ENCODE peak calls at places on chromosomes 16 and 17, in seven cellular contexts. B is hepatocyte, J is prostate gland, S is A673, C is K562, X is mammary epithelial cell, W is neuronal stem cell. T is an unnamed sample.

GRCh38 chr17:82599674-82600661 is 48.3 kb downstream of the WDR45B start:
- DNase-seq in S (no peak), X (no peak), C (no peak), J (no peak), B (no peak), W (no peak), T (no peak)

GRCh38 chr16:853306-853705 is 52.8 kb upstream of the GNG13 start:
- DNase-seq in S (no peak), B (no peak), J (no peak), X (no peak), C (no peak), W (no peak), T (no peak)

GRCh38 chr17:65017375-65017774 is 39.2 kb downstream of the GNA13 start:
- DNase-seq in J (no peak), W (no peak), X (no peak), S (no peak), C (no peak), B (peak; percentile 30), T (no peak)

GRCh38 chr17:16470302-16470701 is 21.7 kb downstream of the LRRC75A start:
- DNase-seq in C (no peak), B (no peak), S (no peak), X (no peak), W (no peak), J (no peak), T (no peak)

GRCh38 chr17:45355087-45355486 is 38.3 kb upstream of the MAP3K14 start:
- DNase-seq in C (no peak), S (no peak), J (no peak), W (no peak), B (peak; percentile 41), X (no peak), T (no peak)

GRCh38 chr17:38877130-38877851 is 7.4 kb downstream of the LASP1 start:
- DNase-seq in J (no peak), X (no peak), B (no peak), S (peak; percentile 53), W (no peak), C (no peak), T (no peak)

GRCh38 chr16:12158428-12158827 is 181.9 kb downstream of the SNX29 start:
- DNase-seq in X (peak; percentile 83), S (no peak), C (no peak), B (no peak), J (no peak), W (no peak), T (no peak)

GRCh38 chr17:81346090-81346907 is 49.0 kb upstream of the BAHCC1 start:
- DNase-seq in S (peak; percentile 99), C (peak; percentile 98), J (peak; percentile 99), X (peak; percentile 94), B (peak; percentile 99), W (peak; percentile 98), T (peak; percentile 98)

GRCh38 chr16:89201467-89202377 is 1.4 kb upstream of the SLC22A31 start:
- DNase-seq in B (peak; percentile 95), X (peak; percentile 59), J (peak; percentile 89), S (peak; percentile 85), C (peak; percentile 99), W (peak; percentile 84), T (peak; percentile 67)

GRCh38 chr17:71496552-71496951 is 624.3 kb upstream of the SOX9 start:
- DNase-seq in B (no peak), C (no peak), J (no peak), S (no peak), X (no peak), W (no peak), T (no peak)

GRCh38 chr17:20091161-20092029 is 82.2 kb downstream of the SPECC1 start:
- DNase-seq in X (no peak), C (no peak), J (no peak), W (no peak), S (no peak), B (no peak), T (peak; percentile 29)

GRCh38 chr17:37614391-37614790 is 5.2 kb upstream of the SYNRG start:
- DNase-seq in C (no peak), W (no peak), B (no peak), S (no peak), J (no peak), X (peak; percentile 71), T (no peak)

GRCh38 chr16:67165121-67166034 is 833 bp downstream of the HSF4 start:
- DNase-seq in J (no peak), W (no peak), S (no peak), X (no peak), B (no peak), C (no peak), T (no peak)

GRCh38 chr16:67163164-67163902 is 1.2 kb upstream of the HSF4 start:
- DNase-seq in W (no peak), S (no peak), C (no peak), X (no peak), B (no peak), J (peak; percentile 56), T (no peak)

GRCh38 chr16:67166035-67166882 is 1.7 kb downstream of the HSF4 start:
- DNase-seq in W (no peak), S (no peak), X (no peak), B (no peak), J (no peak), C (no peak), T (no peak)

GRCh38 chr16:67163903-67164558 is 514 bp upstream of the HSF4 start:
- DNase-seq in J (no peak), S (no peak), W (no peak), X (no peak), C (no peak), B (no peak), T (no peak)

DNA sequence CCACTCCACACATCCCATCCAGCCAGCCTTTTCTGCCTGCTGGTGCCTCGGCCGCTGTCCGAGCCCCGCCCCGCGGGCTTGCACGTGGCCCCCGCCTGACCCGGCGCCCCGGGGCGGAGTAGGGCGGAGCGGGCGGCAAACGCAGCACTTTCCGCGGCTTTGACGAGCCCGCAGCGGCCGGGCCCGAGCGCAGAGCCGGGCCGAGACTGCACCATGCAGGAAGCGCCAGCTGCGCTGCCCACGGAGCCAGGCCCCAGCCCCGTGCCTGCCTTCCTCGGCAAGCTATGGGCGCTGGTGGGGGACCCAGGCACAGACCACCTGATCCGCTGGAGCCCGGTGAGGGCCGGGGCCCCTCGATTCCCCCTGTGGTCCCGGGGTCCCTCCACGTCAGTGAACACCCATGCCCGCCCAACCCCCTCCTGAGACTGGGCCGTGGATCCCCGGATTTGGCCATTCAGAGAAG is at the start of gene HSF4:
- DNase-seq in J (peak; percentile 34), W (no peak), C (peak; percentile 87), B (peak; percentile 59), X (no peak), S (no peak), T (peak; percentile 81)
- H3K4me1 ChIP-seq in J (peaks cover 30% of the 10 kb centered on the region), W (peaks cover 15% of the 10 kb centered on the region), C (peaks cover 84% of the 10 kb centered on the region), B (peaks cover 41% of the 10 kb centered on the region), X (peaks cover 12% of the 10 kb centered on the region), S (peaks cover 2% of the 10 kb centered on the region), T (peaks cover 50% of the 10 kb centered on the region)

DNA sequence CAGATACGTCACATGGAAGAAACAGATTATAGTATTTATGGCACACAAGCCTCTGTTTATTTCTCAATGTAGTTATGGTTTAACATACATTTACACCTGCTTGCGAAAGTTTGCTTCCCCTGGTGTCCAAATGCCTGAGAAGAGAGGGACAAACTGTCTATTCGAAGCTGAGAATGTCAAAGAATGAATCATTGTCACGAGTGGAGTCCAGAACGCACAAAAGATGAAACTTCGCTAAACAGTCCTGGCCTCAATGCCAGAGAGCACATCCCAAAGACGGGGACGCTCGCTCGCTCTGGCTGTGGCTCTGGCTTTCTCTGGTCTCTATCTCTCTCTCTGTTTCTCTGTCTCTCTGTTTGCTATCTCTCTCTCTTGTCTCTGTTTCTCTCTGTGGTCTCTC is 298.8 kb downstream of the FOXL1 start:
- DNase-seq in X (no peak), C (no peak), W (no peak), B (no peak), J (no peak), S (no peak), T (no peak)
- H3K4me1 ChIP-seq in X (no peaks in the 10 kb centered on the region), C (peaks cover 4% of the 10 kb centered on the region), W (peaks cover 9% of the 10 kb centered on the region), B (peaks cover 7% of the 10 kb centered on the region), J (no peaks in the 10 kb centered on the region), S (no peaks in the 10 kb centered on the region), T (no peaks in the 10 kb centered on the region)

GRCh38 chr16:4324479-4324868 is 8.6 kb downstream of the GLIS2 start:
- DNase-seq in J (no peak), B (no peak), C (no peak), S (no peak), W (no peak), X (no peak), T (no peak)

GRCh38 chr16:4327386-4327781 is 11.5 kb downstream of the GLIS2 start:
- DNase-seq in C (no peak), B (no peak), J (no peak), S (no peak), W (no peak), X (no peak), T (no peak)

GRCh38 chr16:4323071-4323844 is 7.4 kb downstream of the GLIS2 start:
- DNase-seq in W (no peak), B (peak; percentile 31), J (peak; percentile 48), S (no peak), C (no peak), X (no peak), T (no peak)

GRCh38 chr16:4323845-4324478 is 8.1 kb downstream of the GLIS2 start:
- DNase-seq in B (peak; percentile 89), X (no peak), C (peak; percentile 67), J (no peak), W (no peak), S (peak; percentile 48), T (peak; percentile 28)

GRCh38 chr16:4324871-4325740 is 9.2 kb downstream of the GLIS2 start:
- DNase-seq in X (no peak), S (no peak), B (no peak), J (no peak), C (no peak), W (no peak), T (no peak)
- H3K4me1 ChIP-seq in X (peaks cover 42% of the 10 kb centered on the region), S (peaks cover 18% of the 10 kb centered on the region), B (peaks cover 63% of the 10 kb centered on the region), J (peaks cover 16% of the 10 kb centered on the region), C (peaks cover 78% of the 10 kb centered on the region), W (peaks cover 14% of the 10 kb centered on the region), T (peaks cover 43% of the 10 kb centered on the region)

DNA sequence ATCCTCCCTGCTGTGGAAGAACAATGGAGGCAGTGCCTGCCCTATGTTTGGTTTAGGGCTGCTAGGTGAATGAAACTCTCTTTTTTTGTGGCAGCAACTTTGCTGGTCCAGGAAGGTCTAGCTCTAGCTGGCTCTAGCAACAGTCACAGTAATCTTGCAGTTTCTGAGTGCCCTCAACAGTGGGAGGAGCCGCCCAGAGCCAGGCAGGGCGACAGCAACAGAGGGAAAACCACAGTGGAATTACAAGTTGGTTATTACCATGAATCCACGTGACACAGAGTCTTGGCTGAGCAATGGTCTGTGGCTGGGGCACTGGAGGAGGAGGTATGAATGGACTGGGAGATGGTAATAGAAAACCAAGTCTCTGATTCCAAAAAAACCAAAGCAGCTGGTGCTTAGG is 10.3 kb downstream of the HSPB9 start:
- DNase-seq in W (no peak), J (peak; percentile 62), C (no peak), X (peak; percentile 83), B (no peak), S (no peak), T (peak; percentile 53)
- H3K4me1 ChIP-seq in W (no peaks in the 10 kb centered on the region), J (peaks cover 25% of the 10 kb centered on the region), C (peaks cover 8% of the 10 kb centered on the region), X (peaks cover 20% of the 10 kb centered on the region), B (peaks cover 29% of the 10 kb centered on the region), S (no peaks in the 10 kb centered on the region), T (peaks cover 87% of the 10 kb centered on the region)

DNA sequence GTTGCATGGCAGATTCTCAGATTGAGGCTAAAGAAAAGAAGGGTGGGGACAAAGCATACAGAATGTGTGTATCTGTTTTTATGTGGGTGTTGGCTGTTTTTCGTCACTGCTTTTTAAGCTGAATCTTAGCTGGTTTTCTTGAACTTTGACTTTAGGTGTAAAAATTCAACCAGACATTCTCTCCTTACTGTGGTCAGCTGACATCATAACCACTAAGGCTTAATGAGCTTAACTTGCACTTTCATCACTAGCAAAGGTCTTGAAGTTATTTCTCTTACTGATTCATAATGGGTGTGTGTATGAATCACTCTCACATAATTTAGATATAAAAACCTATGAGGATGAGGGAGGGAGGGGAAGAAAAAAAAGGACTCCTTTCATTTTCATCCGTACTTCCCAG is 4.0 kb upstream of the CDC6 start:
- DNase-seq in W (no peak), X (peak; percentile 97), J (no peak), C (no peak), S (no peak), B (peak; percentile 67), T (no peak)
- H3K4me1 ChIP-seq in W (peaks cover 5% of the 10 kb centered on the region), X (peaks cover 30% of the 10 kb centered on the region), J (peaks cover 4% of the 10 kb centered on the region), C (no peaks in the 10 kb centered on the region), S (no peaks in the 10 kb centered on the region), B (peaks cover 10% of the 10 kb centered on the region), T (peaks cover 7% of the 10 kb centered on the region)